ENCODE peak calls at places on chromosomes 7 and 10, in ten cellular contexts. E, T, Q, H, G, R, O, L, X and C are unnamed samples.

GRCh38 chr10:88062798-88063472 is 199.5 kb downstream of the PTEN start:
- DNase-seq in E (no peak), R (no peak), L (no peak), G (no peak), H (no peak), Q (no peak), X (no peak), O (no peak), T (no peak), C (no peak)

GRCh38 chr7:24029068-24029467 is 254.9 kb upstream of the NPY start:
- DNase-seq in R (no peak), T (no peak), O (no peak), E (no peak), L (no peak), G (no peak), X (no peak), H (no peak), Q (no peak), C (no peak)

GRCh38 chr7:157469181-157470016 is 132.6 kb downstream of the DNAJB6 start:
- DNase-seq in G (no peak), O (no peak), E (no peak), T (no peak), Q (no peak), X (no peak), H (no peak), R (no peak), L (no peak), C (no peak)

GRCh38 chr7:147595076-147595475 is 995.5 kb upstream of the C7orf33 start:
- DNase-seq in R (no peak), H (no peak), G (no peak), L (no peak), X (no peak), Q (no peak), E (no peak), T (no peak), O (no peak), C (no peak)

GRCh38 chr10:128996092-128996491 is 470.9 kb upstream of the MGMT start:
- DNase-seq in G (no peak), X (no peak), R (no peak), O (no peak), Q (no peak), E (no peak), H (no peak), L (no peak), T (no peak), C (no peak)

GRCh38 chr10:94412439-94412838 is 10.1 kb downstream of the TBC1D12 start:
- DNase-seq in L (no peak), X (no peak), G (no peak), H (no peak), Q (no peak), T (no peak), E (no peak), R (no peak), O (no peak), C (no peak)

GRCh38 chr7:85125679-85126078 is 61.2 kb downstream of the SEMA3D start:
- DNase-seq in R (no peak), X (no peak), G (no peak), E (no peak), O (no peak), T (peak), Q (no peak), L (no peak), H (no peak), C (no peak)

GRCh38 chr7:131327049-131327625 is 539 bp upstream of the MKLN1 start:
- DNase-seq in R (no peak), Q (peak), H (peak), O (no peak), X (no peak), L (peak), T (peak), E (no peak), G (peak), C (no peak)

GRCh38 chr10:77334501-77334900 is 303.1 kb downstream of the KCNMA1 start:
- DNase-seq in T (no peak), E (no peak), X (no peak), G (no peak), Q (no peak), L (no peak), H (no peak), O (no peak), R (no peak), C (no peak)

GRCh38 chr7:90841759-90842429 is 245.8 kb downstream of the CDK14 start:
- DNase-seq in T (no peak), O (no peak), X (no peak), L (no peak), Q (no peak), G (no peak), R (no peak), H (no peak), E (no peak), C (no peak)

GRCh38 chr10:73166972-73167371 is 836 bp downstream of the ECD start:
- DNase-seq in T (no peak), O (no peak), Q (no peak), H (no peak), L (no peak), X (no peak), R (no peak), G (no peak), E (no peak), C (no peak)